ENCODE peak calls at places on chromosome 10, in seven cellular contexts. K is MM.1S; D is H9; V is fibroblast of lung; Z is CD4-positive, alpha-beta T cell; U is SJSA1; N is effector memory CD4-positive, alpha-beta T cell. S is an unnamed sample.

GRCh38 chr10:84525120-84525806 is 196.9 kb downstream of the CCSER2 start:
- DNase-seq in U (no peak), D (no peak), N (no peak), Z (no peak), V (peak), K (no peak), S (no peak)

GRCh38 chr10:4677296-4678021 is 148.5 kb upstream of the AKR1E2 start:
- DNase-seq in K (no peak), D (no peak), Z (no peak), N (no peak), U (no peak), V (peak), S (no peak)

GRCh38 chr10:12872577-12872976 is 128.9 kb downstream of the CCDC3 start:
- DNase-seq in N (no peak), D (no peak), V (no peak), K (no peak), U (no peak), Z (no peak), S (no peak)

GRCh38 chr10:132947843-132948242 is 5.5 kb upstream of the CFAP46 start:
- DNase-seq in U (no peak), N (no peak), D (peak), V (no peak), Z (no peak), K (no peak), S (no peak)

GRCh38 chr10:112532053-112532658 is 85.1 kb downstream of the VTI1A start:
- DNase-seq in N (no peak), Z (no peak), U (peak), K (peak), V (no peak), D (no peak), S (no peak)

GRCh38 chr10:26448706-26449435 is 10.7 kb downstream of the APBB1IP start:
- DNase-seq in U (no peak), V (no peak), Z (peak), N (peak), D (no peak), K (peak), S (no peak)

GRCh38 chr10:1006573-1006972 is 18.3 kb downstream of the GTPBP4 start:
- DNase-seq in V (no peak), K (no peak), N (no peak), U (no peak), D (no peak), Z (no peak), S (no peak)

GRCh38 chr10:82811621-82812020 is 936.6 kb downstream of the NRG3 start:
- DNase-seq in V (no peak), Z (no peak), N (no peak), U (no peak), K (peak), D (peak), S (no peak)

GRCh38 chr10:87095241-87095945 is 387 bp downstream of the SHLD2 start:
- DNase-seq in K (peak), D (peak), N (peak), Z (peak), U (peak), V (peak), S (peak)

GRCh38 chr10:133088524-133089460 is 1.1 kb downstream of the ADGRA1 start:
- DNase-seq in K (no peak), U (no peak), N (no peak), V (no peak), D (no peak), Z (no peak), S (no peak)

GRCh38 chr10:75904499-75905283 is 473.3 kb downstream of the LRMDA start:
- DNase-seq in U (no peak), K (no peak), D (no peak), N (no peak), V (no peak), Z (no peak), S (no peak)

GRCh38 chr10:12419279-12419847 is 70.0 kb downstream of the CAMK1D start:
- DNase-seq in D (no peak), V (peak), K (no peak), Z (peak), N (no peak), U (peak), S (no peak)

GRCh38 chr10:14757394-14757793 is 17.3 kb downstream of the FAM107B start:
- DNase-seq in D (no peak), Z (no peak), N (no peak), K (no peak), U (no peak), V (no peak), S (no peak)

GRCh38 chr10:14360515-14360914 is 29.8 kb upstream of the FRMD4A start:
- DNase-seq in K (no peak), N (no peak), V (no peak), D (no peak), Z (no peak), U (no peak), S (no peak)

GRCh38 chr10:91598211-91598981 is 34.5 kb downstream of the PPP1R3C start:
- DNase-seq in N (no peak), Z (no peak), K (no peak), V (peak), U (peak), D (no peak), S (no peak)

GRCh38 chr10:12980080-12980656 is 21.3 kb downstream of the CCDC3 start:
- DNase-seq in U (no peak), K (no peak), V (no peak), D (no peak), N (no peak), Z (no peak), S (no peak)

GRCh38 chr10:124155781-124156401 is 62.5 kb upstream of the CHST15 start:
- DNase-seq in Z (no peak), U (peak), K (no peak), V (peak), N (no peak), D (no peak), S (no peak)

GRCh38 chr10:90193240-90193985 is 492.0 kb downstream of the KIF20B start:
- DNase-seq in K (no peak), V (peak), U (no peak), Z (no peak), N (no peak), D (no peak), S (no peak)

GRCh38 chr10:103291588-103291987 is 14.7 kb downstream of the INA start:
- DNase-seq in N (no peak), U (no peak), Z (no peak), K (no peak), D (no peak), V (no peak), S (no peak)

GRCh38 chr10:103282961-103283360 is 6.0 kb downstream of the INA start:
- DNase-seq in D (no peak), V (no peak), U (no peak), K (no peak), N (no peak), Z (no peak), S (no peak)

GRCh38 chr10:103284170-103284569 is 7.2 kb downstream of the INA start:
- DNase-seq in Z (no peak), U (peak), V (no peak), N (no peak), D (no peak), K (no peak), S (no peak)

DNA sequence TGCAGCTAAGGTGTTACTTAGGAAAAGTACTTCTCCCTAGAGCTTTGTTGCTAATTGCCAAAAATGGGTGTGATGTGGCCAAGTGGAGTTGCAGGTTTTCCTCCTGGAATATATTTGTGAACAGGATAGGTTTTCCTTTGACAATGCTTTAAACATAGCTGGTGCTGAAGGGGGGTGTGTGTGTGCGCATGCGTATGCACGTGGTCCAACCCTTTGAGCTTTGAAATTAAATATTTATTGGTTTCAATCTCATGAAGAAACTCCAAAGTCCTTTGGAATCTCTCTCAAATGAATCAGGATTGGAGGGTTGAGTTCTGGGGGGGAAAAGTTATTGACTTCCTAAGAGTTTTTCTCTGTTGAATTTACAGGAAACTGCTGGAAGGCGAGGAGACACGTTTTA is 11.1 kb downstream of the INA start:
- DNase-seq in U (no peak), K (no peak), V (no peak), N (no peak), D (no peak), Z (no peak), S (no peak)
- H3K27ac ChIP-seq in U (no peak), K (no peak), V (no peak), N (no peak), D (no peak), Z (no peak), S (no peak)

DNA sequence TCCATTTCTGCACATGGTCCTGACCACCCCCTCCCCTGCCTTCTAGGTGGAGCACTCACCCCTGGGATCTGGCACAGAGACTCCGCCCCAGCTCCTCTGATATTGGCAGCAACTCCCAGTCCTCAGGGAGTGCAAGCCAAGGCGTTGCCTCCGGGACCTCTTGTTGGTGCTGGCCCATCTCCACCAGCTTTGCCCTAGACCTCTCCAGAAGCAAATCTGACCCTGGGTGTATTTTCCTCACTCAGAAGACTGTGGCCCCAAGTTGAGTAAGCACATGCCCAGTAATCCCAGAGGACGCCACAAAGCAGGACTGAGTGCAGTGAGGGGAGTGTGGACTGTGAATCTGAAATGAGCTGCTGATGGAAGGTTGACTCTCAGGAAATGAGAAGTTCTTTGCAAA is 120.4 kb downstream of the MTPAP start:
- DNase-seq in U (no peak), K (no peak), V (no peak), D (no peak), N (no peak), Z (no peak), S (no peak)
- H3K27ac ChIP-seq in U (no peak), K (no peak), V (no peak), D (no peak), N (no peak), Z (no peak), S (no peak)

GRCh38 chr10:93077860-93078337 is 4.2 kb downstream of the CYP26A1 start:
- DNase-seq in K (peak), U (no peak), V (no peak), Z (no peak), D (no peak), N (no peak), S (no peak)
- H3K27ac ChIP-seq in K (no peak), U (no peak), V (no peak), Z (no peak), D (no peak), N (no peak), S (no peak)

GRCh38 chr10:59896186-59896585 is 10.2 kb downstream of the CCDC6 start:
- DNase-seq in U (no peak), D (no peak), V (no peak), K (no peak), Z (no peak), N (no peak), S (no peak)

GRCh38 chr10:59898125-59898835 is 8.1 kb downstream of the CCDC6 start:
- DNase-seq in U (no peak), Z (no peak), K (no peak), V (no peak), D (no peak), N (no peak), S (no peak)

GRCh38 chr10:59901481-59901880 is 4.9 kb downstream of the CCDC6 start:
- DNase-seq in Z (no peak), K (no peak), U (no peak), D (no peak), V (peak), N (no peak), S (no peak)

GRCh38 chr10:59903871-59904270 is 2.5 kb downstream of the CCDC6 start:
- DNase-seq in N (no peak), V (peak), D (no peak), K (no peak), U (no peak), Z (no peak), S (no peak)

GRCh38 chr10:59900044-59900727 is 6.2 kb downstream of the CCDC6 start:
- DNase-seq in N (no peak), U (no peak), V (no peak), D (no peak), Z (no peak), K (no peak), S (no peak)
- H3K27ac ChIP-seq in N (no peak), U (no peak), V (no peak), D (no peak), Z (no peak), K (no peak), S (no peak)

GRCh38 chr10:122475130-122475529 is 13.8 kb downstream of the HTRA1 start:
- DNase-seq in N (no peak), K (no peak), D (no peak), U (no peak), V (no peak), Z (no peak), S (peak)
- H3K27ac ChIP-seq in N (no peak), K (no peak), D (no peak), U (no peak), V (no peak), Z (no peak), S (peak)

DNA sequence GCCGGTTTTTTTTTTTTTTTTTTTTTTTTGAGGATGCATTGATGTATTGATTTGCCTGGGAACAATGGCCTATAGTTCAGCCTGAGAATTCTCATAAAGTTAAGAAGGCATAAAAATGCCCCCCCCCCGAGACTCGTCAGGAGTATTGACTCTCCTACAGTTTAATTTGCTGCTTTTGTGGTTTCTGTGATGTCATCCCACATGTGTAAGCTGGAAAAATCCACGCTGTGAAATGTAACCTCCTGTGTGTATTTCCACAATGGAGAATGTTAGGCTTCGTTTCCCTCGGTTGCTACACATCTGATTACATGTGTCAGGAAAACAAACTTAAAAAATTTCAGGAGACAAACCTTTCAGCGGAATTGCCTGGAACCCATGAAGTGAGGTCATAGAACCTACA is 117.9 kb downstream of the FANK1 start:
- DNase-seq in D (no peak), U (peak), Z (no peak), K (no peak), N (no peak), V (peak), S (no peak)
- H3K27ac ChIP-seq in D (no peak), U (no peak), Z (no peak), K (no peak), N (no peak), V (no peak), S (no peak)

GRCh38 chr10:79928028-79928583 is 20.8 kb downstream of the SFTPD start:
- DNase-seq in Z (no peak), K (no peak), V (no peak), D (no peak), N (no peak), U (no peak), S (no peak)
- H3K27ac ChIP-seq in Z (no peak), K (no peak), V (no peak), D (no peak), N (no peak), U (no peak), S (no peak)

DNA sequence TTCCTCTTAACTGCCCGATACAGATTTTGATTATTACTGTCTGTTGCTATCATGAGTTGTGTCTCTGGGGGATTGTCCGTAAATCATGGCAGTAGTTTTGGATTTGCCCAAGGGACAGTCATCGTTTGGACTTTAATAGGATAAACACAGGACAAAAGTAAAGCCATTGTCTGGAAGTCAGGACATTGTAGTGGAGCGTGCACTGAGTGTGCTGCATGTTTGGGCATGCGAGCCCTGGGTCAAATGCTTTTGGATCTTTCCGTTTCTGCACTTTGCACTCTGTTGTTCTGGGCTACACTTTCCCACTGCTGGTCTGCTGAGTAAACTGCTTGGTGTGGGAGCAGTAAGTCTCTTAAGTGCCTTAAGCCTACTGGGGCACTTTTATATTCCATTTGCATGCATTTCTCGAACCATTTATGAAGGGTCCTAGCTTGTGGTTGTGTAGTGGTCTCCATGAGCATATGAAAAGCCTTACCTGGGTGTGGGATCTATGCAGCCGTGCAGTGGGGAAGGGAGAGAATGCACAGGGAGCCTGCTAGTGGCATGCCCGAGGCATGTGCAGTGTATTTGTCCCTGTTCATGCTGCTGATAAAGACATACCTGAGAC is 128.4 kb downstream of the DOCK1 start:
- DNase-seq in V (no peak), N (no peak), U (no peak), D (no peak), Z (no peak), K (no peak), S (no peak)
- H3K27ac ChIP-seq in V (no peak), N (no peak), U (no peak), D (no peak), Z (no peak), K (no peak), S (no peak)

DNA sequence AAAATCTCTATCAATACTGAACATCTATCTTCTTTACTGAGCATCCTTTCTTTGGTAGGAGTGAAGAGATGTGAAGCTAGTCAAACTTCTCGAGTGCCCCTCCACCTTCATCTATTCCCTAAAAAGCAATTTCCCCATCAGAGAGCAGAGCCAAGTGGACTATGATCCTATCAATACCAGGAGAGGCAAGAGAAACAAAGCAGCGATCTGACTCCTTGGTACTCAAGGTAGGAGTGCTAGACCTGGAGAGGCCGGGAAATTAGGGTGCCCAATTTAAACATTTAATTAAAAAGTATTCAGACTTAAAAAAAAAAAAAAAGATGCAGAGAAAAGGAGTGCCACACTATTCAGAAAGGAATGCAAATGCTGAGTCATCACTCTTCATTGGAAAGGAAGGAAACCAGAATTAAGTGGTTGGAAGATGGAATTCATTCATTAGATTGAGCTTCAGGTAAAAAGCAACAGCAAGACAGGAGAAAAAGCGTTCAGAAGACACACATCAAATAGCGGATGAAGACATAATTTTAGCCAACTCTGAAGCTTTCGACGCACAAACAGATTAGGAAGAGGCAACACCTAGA is 1.5 kb downstream of the TIAL1 start:
- DNase-seq in Z (no peak), N (no peak), U (peak), D (no peak), K (no peak), V (peak), S (no peak)
- H3K27ac ChIP-seq in Z (no peak), N (peak), U (peak), D (no peak), K (peak), V (peak), S (peak)

DNA sequence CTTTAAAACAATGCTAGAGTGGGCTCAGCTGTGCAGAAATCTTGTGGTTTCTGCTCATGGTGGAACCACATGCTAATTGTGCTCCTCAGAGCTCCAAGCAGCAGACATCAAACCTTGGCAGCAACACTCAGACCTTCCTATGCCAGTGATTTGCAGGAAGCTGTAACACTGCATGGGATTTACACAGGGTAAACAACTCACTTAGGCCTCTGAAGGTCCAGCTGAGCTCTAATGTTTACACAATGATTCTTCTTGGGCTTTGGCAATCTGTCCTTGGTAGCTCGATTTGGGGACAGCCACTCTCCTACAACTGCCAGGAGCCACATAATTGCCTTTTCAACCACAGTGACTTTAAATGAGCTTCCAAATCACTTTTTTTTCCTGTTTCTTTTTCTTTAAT is 97.7 kb upstream of the PDLIM1 start:
- DNase-seq in K (no peak), U (no peak), N (no peak), V (peak), Z (no peak), D (no peak), S (peak)
- H3K27ac ChIP-seq in K (no peak), U (no peak), N (no peak), V (no peak), Z (no peak), D (no peak), S (no peak)